ENCODE peak calls at places on chromosome 10, in five cellular contexts. One of them, this sample, is unnamed.

GRCh38 chr10:7937315-7937945 is 117.1 kb upstream of the GATA3 start:
- DNase-seq in hippocampal formation: no peak
- DNase-seq in NCI-H1092: no peak
- DNase-seq in kidney epithelial cell: no peak
- DNase-seq in myocyte: no peak
- DNase-seq in this sample: peak

GRCh38 chr10:43204943-43205671 is 61.8 kb downstream of the RASGEF1A start:
- DNase-seq in hippocampal formation: peak
- DNase-seq in NCI-H1092: no peak
- DNase-seq in kidney epithelial cell: no peak
- DNase-seq in myocyte: peak
- DNase-seq in this sample: no peak

GRCh38 chr10:70761031-70761601 is 24.1 kb downstream of the TBATA start:
- DNase-seq in hippocampal formation: no peak
- DNase-seq in NCI-H1092: no peak
- DNase-seq in kidney epithelial cell: no peak
- DNase-seq in myocyte: no peak
- DNase-seq in this sample: no peak

GRCh38 chr10:34236927-34237326 is 578.2 kb downstream of the PARD3 start:
- DNase-seq in hippocampal formation: no peak
- DNase-seq in NCI-H1092: no peak
- DNase-seq in kidney epithelial cell: no peak
- DNase-seq in myocyte: peak
- DNase-seq in this sample: no peak

GRCh38 chr10:79112898-79113431 is 44.2 kb downstream of the ZMIZ1 start:
- DNase-seq in hippocampal formation: no peak
- DNase-seq in NCI-H1092: peak
- DNase-seq in kidney epithelial cell: peak
- DNase-seq in myocyte: peak
- DNase-seq in this sample: peak

GRCh38 chr10:122286872-122287271 is 15.8 kb downstream of the BTBD16 start:
- DNase-seq in hippocampal formation: peak
- DNase-seq in NCI-H1092: no peak
- DNase-seq in kidney epithelial cell: peak
- DNase-seq in myocyte: peak
- DNase-seq in this sample: no peak

GRCh38 chr10:79984851-79985250 is 35.9 kb upstream of the SFTPD start:
- DNase-seq in hippocampal formation: no peak
- DNase-seq in NCI-H1092: no peak
- DNase-seq in kidney epithelial cell: peak
- DNase-seq in myocyte: no peak
- DNase-seq in this sample: peak

GRCh38 chr10:86635402-86635801 is 18.9 kb upstream of the OPN4 start:
- DNase-seq in hippocampal formation: no peak
- DNase-seq in NCI-H1092: no peak
- DNase-seq in kidney epithelial cell: no peak
- DNase-seq in myocyte: peak
- DNase-seq in this sample: peak

GRCh38 chr10:50367732-50368131 is 116.4 kb upstream of the ASAH2 start:
- DNase-seq in hippocampal formation: no peak
- DNase-seq in NCI-H1092: no peak
- DNase-seq in kidney epithelial cell: no peak
- DNase-seq in myocyte: peak
- DNase-seq in this sample: peak

GRCh38 chr10:42645103-42645502 is 6.7 kb upstream of the ZNF33B start:
- DNase-seq in hippocampal formation: no peak
- DNase-seq in NCI-H1092: no peak
- DNase-seq in kidney epithelial cell: no peak
- DNase-seq in myocyte: no peak
- DNase-seq in this sample: no peak

GRCh38 chr10:68251625-68252275 is 19.8 kb upstream of the ATOH7 start:
- DNase-seq in hippocampal formation: no peak
- DNase-seq in NCI-H1092: no peak
- DNase-seq in kidney epithelial cell: no peak
- DNase-seq in myocyte: no peak
- DNase-seq in this sample: no peak

GRCh38 chr10:132884041-132884440 is 58.3 kb downstream of the CFAP46 start:
- DNase-seq in hippocampal formation: no peak
- DNase-seq in NCI-H1092: no peak
- DNase-seq in kidney epithelial cell: no peak
- DNase-seq in myocyte: no peak
- DNase-seq in this sample: no peak

GRCh38 chr10:49298666-49298989 is 342 bp upstream of the C10orf71 start:
- DNase-seq in hippocampal formation: no peak
- DNase-seq in NCI-H1092: no peak
- DNase-seq in kidney epithelial cell: no peak
- DNase-seq in myocyte: peak
- DNase-seq in this sample: no peak

GRCh38 chr10:71584461-71584860 is 135.1 kb downstream of the C10orf105 start:
- DNase-seq in hippocampal formation: no peak
- DNase-seq in NCI-H1092: no peak
- DNase-seq in kidney epithelial cell: no peak
- DNase-seq in myocyte: no peak
- DNase-seq in this sample: no peak

GRCh38 chr10:19826712-19827111 is 10.5 kb downstream of the PLXDC2 start:
- DNase-seq in hippocampal formation: no peak
- DNase-seq in NCI-H1092: no peak
- DNase-seq in kidney epithelial cell: no peak
- DNase-seq in myocyte: no peak
- DNase-seq in this sample: no peak

GRCh38 chr10:132701846-132702190 is 84.1 kb downstream of the NKX6-2 start:
- DNase-seq in hippocampal formation: no peak
- DNase-seq in NCI-H1092: no peak
- DNase-seq in kidney epithelial cell: no peak
- DNase-seq in myocyte: no peak
- DNase-seq in this sample: no peak

GRCh38 chr10:98295907-98296306 is 27.9 kb upstream of the LOXL4 start:
- DNase-seq in hippocampal formation: no peak
- DNase-seq in NCI-H1092: no peak
- DNase-seq in kidney epithelial cell: no peak
- DNase-seq in myocyte: peak
- DNase-seq in this sample: no peak

GRCh38 chr10:129892571-129893045 is 71.5 kb downstream of the EBF3 start:
- DNase-seq in hippocampal formation: no peak
- DNase-seq in NCI-H1092: no peak
- DNase-seq in kidney epithelial cell: no peak
- DNase-seq in myocyte: peak
- DNase-seq in this sample: no peak

GRCh38 chr10:68212721-68213352 is 19.1 kb downstream of the ATOH7 start:
- DNase-seq in hippocampal formation: peak
- DNase-seq in NCI-H1092: peak
- DNase-seq in kidney epithelial cell: no peak
- DNase-seq in myocyte: peak
- DNase-seq in this sample: no peak

GRCh38 chr10:98460837-98461499 is 14.2 kb upstream of the HPS1 start:
- DNase-seq in hippocampal formation: no peak
- DNase-seq in NCI-H1092: no peak
- DNase-seq in kidney epithelial cell: peak
- DNase-seq in myocyte: peak
- DNase-seq in this sample: peak

GRCh38 chr10:97195654-97196212 is 10.0 kb upstream of the SLIT1 start:
- DNase-seq in hippocampal formation: no peak
- DNase-seq in NCI-H1092: no peak
- DNase-seq in kidney epithelial cell: no peak
- DNase-seq in myocyte: no peak
- DNase-seq in this sample: no peak

GRCh38 chr10:10598297-10598696 is 419.4 kb upstream of the CELF2 start:
- DNase-seq in hippocampal formation: no peak
- DNase-seq in NCI-H1092: no peak
- DNase-seq in kidney epithelial cell: no peak
- DNase-seq in myocyte: no peak
- DNase-seq in this sample: no peak

GRCh38 chr10:109723305-109723704 is 200.0 kb downstream of the XPNPEP1 start:
- DNase-seq in hippocampal formation: no peak
- DNase-seq in NCI-H1092: no peak
- DNase-seq in kidney epithelial cell: no peak
- DNase-seq in myocyte: no peak
- DNase-seq in this sample: no peak